ENCODE peak calls at places on chromosomes 16 and 17, in five cellular contexts. One of them, this sample, is unnamed.

GRCh38 chr17:34706029-34706428 is 126.6 kb downstream of the TMEM132E start:
- DNase-seq in aorta: no peak
- DNase-seq in WERI-Rb-1: no peak
- DNase-seq in HEK293T: peak
- DNase-seq in ELF-1: peak
- DNase-seq in this sample: no peak

GRCh38 chr17:49616546-49617205 is 41.0 kb downstream of the NXPH3 start:
- DNase-seq in aorta: peak
- DNase-seq in WERI-Rb-1: no peak
- DNase-seq in HEK293T: no peak
- DNase-seq in ELF-1: no peak
- DNase-seq in this sample: no peak

GRCh38 chr16:20868890-20869289 is 31.3 kb downstream of the DCUN1D3 start:
- DNase-seq in aorta: peak
- DNase-seq in WERI-Rb-1: no peak
- DNase-seq in HEK293T: no peak
- DNase-seq in ELF-1: no peak
- DNase-seq in this sample: peak

GRCh38 chr16:67546761-67547422 is 15.4 kb upstream of the CTCF start:
- DNase-seq in aorta: peak
- DNase-seq in WERI-Rb-1: peak
- DNase-seq in HEK293T: peak
- DNase-seq in ELF-1: peak
- DNase-seq in this sample: peak

GRCh38 chr16:57192720-57193486 is 6.8 kb downstream of the RSPRY1 start:
- DNase-seq in aorta: no peak
- DNase-seq in WERI-Rb-1: no peak
- DNase-seq in HEK293T: no peak
- DNase-seq in ELF-1: no peak
- DNase-seq in this sample: no peak

GRCh38 chr16:25523183-25523582 is 168.6 kb upstream of the HS3ST4 start:
- DNase-seq in aorta: no peak
- DNase-seq in WERI-Rb-1: no peak
- DNase-seq in HEK293T: no peak
- DNase-seq in ELF-1: peak
- DNase-seq in this sample: no peak

GRCh38 chr16:3577302-3577752 is at the start of gene NLRC3:
- DNase-seq in aorta: no peak
- DNase-seq in WERI-Rb-1: no peak
- DNase-seq in HEK293T: no peak
- DNase-seq in ELF-1: no peak
- DNase-seq in this sample: no peak

GRCh38 chr17:49015924-49016774 is 19.0 kb downstream of the IGF2BP1 start:
- DNase-seq in aorta: no peak
- DNase-seq in WERI-Rb-1: no peak
- DNase-seq in HEK293T: no peak
- DNase-seq in ELF-1: no peak
- DNase-seq in this sample: no peak

GRCh38 chr17:33012522-33013033 is 20.9 kb downstream of the SPACA3 start:
- DNase-seq in aorta: no peak
- DNase-seq in WERI-Rb-1: no peak
- DNase-seq in HEK293T: no peak
- DNase-seq in ELF-1: no peak
- DNase-seq in this sample: no peak

GRCh38 chr16:14331020-14331419 is 259.9 kb downstream of the MRTFB start:
- DNase-seq in aorta: no peak
- DNase-seq in WERI-Rb-1: no peak
- DNase-seq in HEK293T: no peak
- DNase-seq in ELF-1: no peak
- DNase-seq in this sample: no peak

GRCh38 chr17:47708312-47708863 is 14.4 kb downstream of the TBKBP1 start:
- DNase-seq in aorta: peak
- DNase-seq in WERI-Rb-1: no peak
- DNase-seq in HEK293T: no peak
- DNase-seq in ELF-1: no peak
- DNase-seq in this sample: no peak

GRCh38 chr16:81353895-81354294 is 39.1 kb downstream of the GAN start:
- DNase-seq in aorta: no peak
- DNase-seq in WERI-Rb-1: no peak
- DNase-seq in HEK293T: no peak
- DNase-seq in ELF-1: no peak
- DNase-seq in this sample: no peak

GRCh38 chr16:1534021-1535020 is 855 bp downstream of the TMEM204 start:
- DNase-seq in aorta: peak
- DNase-seq in WERI-Rb-1: no peak
- DNase-seq in HEK293T: no peak
- DNase-seq in ELF-1: peak
- DNase-seq in this sample: no peak

GRCh38 chr17:74715144-74715543 is 2.4 kb upstream of the CD300LF start:
- DNase-seq in aorta: no peak
- DNase-seq in WERI-Rb-1: no peak
- DNase-seq in HEK293T: no peak
- DNase-seq in ELF-1: no peak
- DNase-seq in this sample: no peak

GRCh38 chr17:4045477-4045876 is 81.2 kb upstream of the ATP2A3 start:
- DNase-seq in aorta: no peak
- DNase-seq in WERI-Rb-1: no peak
- DNase-seq in HEK293T: no peak
- DNase-seq in ELF-1: no peak
- DNase-seq in this sample: no peak

GRCh38 chr16:31488630-31489564 is 6.0 kb downstream of the SLC5A2 start:
- DNase-seq in aorta: peak
- DNase-seq in WERI-Rb-1: no peak
- DNase-seq in HEK293T: no peak
- DNase-seq in ELF-1: peak
- DNase-seq in this sample: no peak

GRCh38 chr17:6643460-6644125 is 2.7 kb downstream of the TXNDC17 start:
- DNase-seq in aorta: no peak
- DNase-seq in WERI-Rb-1: no peak
- DNase-seq in HEK293T: no peak
- DNase-seq in ELF-1: no peak
- DNase-seq in this sample: no peak

GRCh38 chr16:57462978-57463362 is 491 bp downstream of the POLR2C start:
- DNase-seq in aorta: no peak
- DNase-seq in WERI-Rb-1: no peak
- DNase-seq in HEK293T: no peak
- DNase-seq in ELF-1: no peak
- DNase-seq in this sample: peak

GRCh38 chr17:74354123-74354522 is 7.5 kb downstream of the BTBD17 start:
- DNase-seq in aorta: no peak
- DNase-seq in WERI-Rb-1: peak
- DNase-seq in HEK293T: no peak
- DNase-seq in ELF-1: peak
- DNase-seq in this sample: no peak

GRCh38 chr17:63516910-63517824 is 6.0 kb upstream of the KCNH6 start:
- DNase-seq in aorta: no peak
- DNase-seq in WERI-Rb-1: no peak
- DNase-seq in HEK293T: no peak
- DNase-seq in ELF-1: no peak
- DNase-seq in this sample: no peak

GRCh38 chr17:32520737-32521399 is 34.1 kb downstream of the CDK5R1 start:
- DNase-seq in aorta: no peak
- DNase-seq in WERI-Rb-1: peak
- DNase-seq in HEK293T: no peak
- DNase-seq in ELF-1: no peak
- DNase-seq in this sample: peak

GRCh38 chr17:10888858-10889257 is 51.0 kb upstream of the PIRT start:
- DNase-seq in aorta: no peak
- DNase-seq in WERI-Rb-1: no peak
- DNase-seq in HEK293T: no peak
- DNase-seq in ELF-1: no peak
- DNase-seq in this sample: no peak

GRCh38 chr17:58335061-58335731 is 6.6 kb upstream of the TSPOAP1 start:
- DNase-seq in aorta: peak
- DNase-seq in WERI-Rb-1: no peak
- DNase-seq in HEK293T: no peak
- DNase-seq in ELF-1: no peak
- DNase-seq in this sample: no peak

GRCh38 chr17:10265100-10265810 is 66.8 kb upstream of the GAS7 start:
- DNase-seq in aorta: no peak
- DNase-seq in WERI-Rb-1: no peak
- DNase-seq in HEK293T: no peak
- DNase-seq in ELF-1: no peak
- DNase-seq in this sample: no peak

GRCh38 chr16:89744813-89745212 is 23.5 kb downstream of the ZNF276 start:
- DNase-seq in aorta: no peak
- DNase-seq in WERI-Rb-1: no peak
- DNase-seq in HEK293T: no peak
- DNase-seq in ELF-1: no peak
- DNase-seq in this sample: no peak

GRCh38 chr16:67529639-67530012 is 997 bp downstream of the RIPOR1 start:
- DNase-seq in aorta: no peak
- DNase-seq in WERI-Rb-1: no peak
- DNase-seq in HEK293T: no peak
- DNase-seq in ELF-1: no peak
- DNase-seq in this sample: peak